ENCODE peak calls at places on chromosomes 13 and 19, in eight cellular contexts. L is HCT116, Q is fibroblast of lung, K is BE2C, A is BJ, O is prostate gland, S is AG09309, P is foreskin fibroblast. U is an unnamed sample.

GRCh38 chr13:26062853-26063444 is 11.1 kb upstream of the SHISA2 start:
- DNase-seq in P (no peak), Q (peak; percentile 78), S (peak; percentile 23), L (peak; percentile 31), K (peak; percentile 27), A (no peak), O (peak; percentile 43), U (peak; percentile 71)

GRCh38 chr13:114120486-114121430 is 11.7 kb downstream of the RASA3 start:
- DNase-seq in S (no peak), A (no peak), K (peak; percentile 50), P (no peak), Q (no peak), L (no peak), O (no peak), U (no peak)

GRCh38 chr13:86737334-86737932 is 933.7 kb upstream of the SLITRK5 start:
- DNase-seq in L (no peak), O (no peak), A (no peak), Q (no peak), P (no peak), K (no peak), S (no peak), U (no peak)

GRCh38 chr19:14434543-14435319 is 1.6 kb downstream of the PKN1 start:
- DNase-seq in P (peak; percentile 80), S (peak; percentile 5), Q (peak; percentile 68), O (no peak), L (no peak), K (peak; percentile 56), A (peak; percentile 52), U (peak; percentile 12)

GRCh38 chr19:45528744-45529453 is 21.6 kb downstream of the VASP start:
- DNase-seq in S (no peak), O (peak; percentile 74), K (peak; percentile 33), A (no peak), Q (peak; percentile 27), L (no peak), P (no peak), U (no peak)

GRCh38 chr13:99982021-99982740 is 597 bp downstream of the ZIC2 start:
- DNase-seq in K (no peak), P (no peak), A (no peak), O (no peak), L (no peak), S (no peak), Q (no peak), U (no peak)

GRCh38 chr13:44231786-44232516 is 141.7 kb upstream of the SERP2 start:
- DNase-seq in P (peak; percentile 86), A (peak; percentile 67), L (peak; percentile 97), Q (peak; percentile 95), O (peak; percentile 95), K (no peak), S (peak; percentile 86), U (peak; percentile 94)

GRCh38 chr13:98434060-98434459 is 142.8 kb downstream of the STK24 start:
- DNase-seq in O (no peak), S (no peak), Q (no peak), K (no peak), L (no peak), P (no peak), A (no peak), U (no peak)

GRCh38 chr19:1752757-1753728 is at the start of gene ONECUT3:
- DNase-seq in P (no peak), K (no peak), L (no peak), A (no peak), S (no peak), Q (no peak), O (no peak), U (no peak)

GRCh38 chr13:39571502-39572092 is 31.4 kb downstream of the LHFPL6 start:
- DNase-seq in S (no peak), K (no peak), A (no peak), O (no peak), P (no peak), L (no peak), Q (no peak), U (no peak)

GRCh38 chr13:48909088-48909389 is 66.7 kb upstream of the FNDC3A start:
- DNase-seq in L (no peak), Q (no peak), A (no peak), P (no peak), S (no peak), K (no peak), O (peak; percentile 90), U (no peak)

GRCh38 chr13:74115138-74115537 is 19.1 kb downstream of the KLF12 start:
- DNase-seq in Q (peak; percentile 59), S (no peak), P (peak; percentile 46), A (no peak), L (no peak), O (no peak), K (no peak), U (peak; percentile 75)

GRCh38 chr13:29594310-29594709 is 1.2 kb downstream of the SLC7A1 start:
- DNase-seq in O (peak; percentile 44), A (peak; percentile 35), Q (peak; percentile 78), L (no peak), P (peak; percentile 80), K (peak; percentile 62), S (peak; percentile 55), U (no peak)

GRCh38 chr19:38266070-38266469 is 1.7 kb downstream of the SPINT2 start:
- DNase-seq in A (no peak), P (no peak), O (no peak), K (no peak), S (no peak), Q (no peak), L (no peak), U (no peak)

GRCh38 chr19:19817357-19817756 is 4.2 kb downstream of the ZNF506 start:
- DNase-seq in K (no peak), O (no peak), L (no peak), P (no peak), S (no peak), Q (no peak), A (no peak), U (no peak)

GRCh38 chr19:24074720-24075119 is 12.3 kb upstream of the ZNF254 start:
- DNase-seq in P (peak; percentile 64), S (no peak), O (no peak), K (no peak), A (no peak), Q (peak; percentile 61), L (no peak), U (no peak)

GRCh38 chr13:106570354-106570822 is 2.5 kb upstream of the ARGLU1 start:
- DNase-seq in P (peak; percentile 41), A (no peak), S (no peak), K (peak; percentile 87), L (peak; percentile 92), Q (peak; percentile 51), O (peak; percentile 55), U (no peak)

DNA sequence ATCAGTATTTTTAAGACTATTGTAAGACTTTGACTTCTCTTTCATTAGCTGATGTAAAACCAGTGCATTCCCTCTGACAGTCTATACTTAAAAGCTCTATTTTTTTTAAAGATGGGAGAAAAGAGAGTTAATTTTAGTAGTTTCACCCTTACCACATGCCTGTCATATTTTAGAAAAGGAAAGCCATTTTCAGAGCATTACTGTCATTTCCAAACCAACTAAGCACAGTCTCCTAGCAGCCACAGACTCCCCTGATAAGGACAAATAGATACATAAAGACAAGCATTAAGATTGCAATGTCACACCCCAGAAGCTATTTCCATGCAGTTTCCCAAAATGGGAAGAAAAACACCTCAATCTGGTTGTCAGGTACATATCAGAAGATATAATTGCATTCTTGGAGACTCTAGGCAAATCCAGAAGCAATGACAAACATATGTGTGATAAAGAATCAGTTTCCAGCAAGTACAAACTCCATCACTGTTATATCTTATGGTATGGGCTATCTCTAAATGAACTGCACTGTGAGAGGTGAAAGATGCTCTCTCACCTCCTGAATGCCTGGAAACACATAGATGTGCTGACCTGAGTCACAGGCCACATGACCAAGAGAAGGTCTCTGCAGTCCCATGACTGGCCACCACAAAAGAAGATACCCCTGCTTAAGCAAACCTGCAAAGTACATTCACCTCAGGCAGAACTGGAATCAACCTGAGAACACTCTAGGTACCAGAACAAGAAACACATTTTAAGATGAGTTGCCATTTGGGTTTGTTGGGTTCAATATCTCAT is 303.3 kb downstream of the POU4F1 start:
- DNase-seq in A (no peak), O (no peak), L (no peak), P (no peak), K (no peak), Q (no peak), S (no peak), U (no peak)
- H3K4me3 ChIP-seq in A (no peak overlapping the region), O (no peak overlapping the region), L (no peak overlapping the region), P (no peak overlapping the region), K (no peak overlapping the region), Q (no peak overlapping the region), S (no peak overlapping the region), U (no peak overlapping the region)

DNA sequence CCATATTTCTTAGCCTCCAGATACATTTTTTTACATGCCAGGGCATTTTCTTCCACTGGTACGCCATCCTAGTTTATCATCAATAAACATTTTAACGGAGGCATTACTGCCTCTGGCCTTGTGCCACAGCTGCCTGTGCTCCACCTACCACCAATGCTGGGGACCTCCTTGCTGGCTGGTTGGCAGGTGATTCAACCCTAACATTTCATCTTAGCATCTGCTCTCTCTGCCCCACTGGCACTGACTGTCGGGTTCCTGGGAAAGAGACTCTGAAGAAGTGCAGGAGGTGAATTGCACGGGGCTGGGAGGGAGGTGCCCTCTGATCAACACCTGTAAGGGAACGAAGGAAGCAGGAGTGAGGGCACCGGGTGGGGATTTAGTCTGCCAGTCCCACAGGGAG is 51.4 kb upstream of the KCTD15 start:
- DNase-seq in O (no peak), K (no peak), P (no peak), S (no peak), L (no peak), A (no peak), Q (no peak), U (no peak)
- TF ChIP-seq CTCF in O (no peak), K (no peak), P (no peak), S (no peak), L (no peak), A (no peak), Q (no peak), U (no peak)

DNA sequence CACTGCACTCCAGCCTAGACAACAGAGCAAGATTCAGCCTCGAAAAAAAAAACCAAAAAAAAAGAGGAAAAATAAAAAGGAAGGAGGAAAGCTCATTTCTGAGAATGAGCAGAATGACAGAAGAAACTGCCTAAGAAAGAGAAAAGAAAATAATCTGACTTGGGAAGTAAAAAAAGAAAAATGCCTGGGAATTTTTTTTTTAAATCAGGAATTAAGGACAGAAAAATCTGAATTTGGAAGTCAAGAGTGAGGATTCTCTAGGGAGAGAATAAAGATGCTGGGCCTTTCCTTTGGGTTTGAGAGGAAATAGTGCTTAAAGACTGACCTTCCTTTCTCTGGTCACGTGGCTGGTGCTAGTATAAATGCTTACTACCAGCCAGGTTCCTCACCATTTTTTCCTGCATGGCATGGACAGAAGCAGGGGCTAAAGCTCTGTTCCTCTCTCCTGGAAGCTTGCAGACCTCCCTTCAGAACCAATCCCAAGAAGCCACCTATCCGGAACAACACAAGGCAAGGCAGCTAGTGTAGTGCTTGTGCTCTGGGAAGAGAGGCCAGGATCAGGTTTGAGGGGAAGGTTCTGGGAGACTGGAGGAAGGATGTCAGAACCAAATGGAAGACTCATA is at the start of gene FFAR2:
- DNase-seq in S (no peak), L (no peak), K (no peak), Q (no peak), P (no peak), A (no peak), O (no peak), U (no peak)
- H3K4me3 ChIP-seq in S (no peak within 1 kb of the TSS), L (no peak within 1 kb of the TSS), K (peak within 1 kb of the TSS; percentile 32), Q (no peak within 1 kb of the TSS), P (no peak within 1 kb of the TSS), A (no peak within 1 kb of the TSS), O (no peak within 1 kb of the TSS), U (no peak within 1 kb of the TSS)

DNA sequence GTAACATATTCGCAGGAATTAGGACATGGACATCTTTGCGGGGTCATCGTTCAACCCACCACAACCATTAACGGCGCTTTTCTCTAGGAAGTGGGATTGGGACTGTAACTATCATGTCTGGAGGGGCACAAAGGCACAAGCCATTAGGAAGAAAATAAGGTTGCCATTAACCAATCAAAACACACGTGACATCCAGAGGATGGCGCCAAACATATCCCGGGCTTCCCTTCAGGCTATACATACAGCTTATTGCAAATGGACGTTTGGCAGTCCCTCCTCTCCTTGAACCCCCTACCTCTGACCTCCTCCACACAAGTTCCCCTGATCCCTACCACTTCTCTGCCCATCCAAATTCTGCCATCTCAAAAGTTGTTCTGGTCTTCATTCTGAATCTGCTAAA is 26.6 kb upstream of the GSX1 start:
- DNase-seq in O (no peak), P (no peak), L (no peak), K (no peak), S (no peak), Q (no peak), A (no peak), U (no peak)
- TF ChIP-seq CTCF in O (no peak), P (no peak), L (no peak), K (no peak), S (no peak), Q (no peak), A (no peak), U (no peak)